ENCODE peak calls at places on chromosomes 6 and 20, in ten cellular contexts. Z is aorta; Y is astrocyte; O is neural progenitor cell; D is CD4-positive, alpha-beta T cell; G is uterus; J is body of pancreas; L is psoas muscle; V is HepG2; C is brain microvascular endothelial cell. N is an unnamed sample.

GRCh38 chr6:21826031-21826430 is 232.5 kb downstream of the SOX4 start:
- DNase-seq in L (no peak), J (no peak), D (no peak), G (no peak), Y (peak), O (peak), C (peak), V (peak), Z (no peak), N (no peak)

GRCh38 chr6:128491643-128492206 is 28.7 kb downstream of the PTPRK start:
- DNase-seq in C (peak), Y (peak), Z (no peak), G (peak), J (peak), O (peak), V (no peak), D (no peak), L (no peak), N (no peak)

GRCh38 chr6:25027221-25027916 is 91.6 kb upstream of the RIPOR2 start:
- DNase-seq in C (no peak), V (no peak), G (no peak), O (no peak), D (peak), L (no peak), Z (no peak), Y (no peak), J (no peak), N (no peak)

GRCh38 chr20:40511478-40511877 is 177.6 kb downstream of the MAFB start:
- DNase-seq in G (no peak), C (peak), V (no peak), J (no peak), L (peak), Y (peak), D (no peak), O (no peak), Z (no peak), N (no peak)

GRCh38 chr6:11460001-11460668 is 77.4 kb upstream of the TMEM170B start:
- DNase-seq in L (no peak), O (no peak), Z (no peak), D (no peak), C (peak), V (no peak), J (no peak), Y (peak), G (no peak), N (no peak)

GRCh38 chr20:55488593-55488992 is 516.7 kb downstream of the CBLN4 start:
- DNase-seq in C (no peak), O (no peak), V (no peak), Y (no peak), D (no peak), Z (no peak), J (no peak), L (no peak), G (no peak), N (no peak)

GRCh38 chr20:17536944-17537444 is 5.8 kb upstream of the BFSP1 start:
- DNase-seq in L (peak), O (peak), D (peak), J (peak), Y (peak), G (peak), V (peak), Z (peak), C (peak), N (peak)

GRCh38 chr6:159074120-159074684 is 29.4 kb upstream of the TAGAP start:
- DNase-seq in L (no peak), Z (no peak), C (peak), J (no peak), G (no peak), O (peak), D (no peak), Y (peak), V (no peak), N (no peak)

GRCh38 chr6:53128842-53129241 is 19.8 kb downstream of the GCM1 start:
- DNase-seq in O (no peak), Y (peak), Z (no peak), J (no peak), D (no peak), C (no peak), V (no peak), G (no peak), L (no peak), N (no peak)

DNA sequence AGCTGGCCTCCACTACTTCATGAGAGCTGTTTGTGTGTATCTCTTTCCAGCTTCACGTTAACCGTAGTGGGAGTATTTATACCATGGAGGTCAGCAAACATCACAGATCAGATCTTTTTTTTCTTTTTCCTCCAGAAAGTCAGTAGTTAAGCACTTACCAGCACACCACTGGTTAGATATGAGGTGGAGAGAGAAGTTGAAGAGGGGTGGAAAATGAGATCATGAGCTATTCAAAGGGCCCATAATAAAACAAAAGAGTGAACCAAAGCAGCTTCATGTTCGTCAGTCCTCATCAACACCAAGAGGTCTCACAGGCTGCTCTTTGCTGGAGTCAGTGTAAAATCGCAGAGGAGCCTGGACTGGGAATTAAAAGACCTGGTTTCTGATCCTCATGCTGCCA is 125.1 kb upstream of the SGK1 start:
- DNase-seq in J (no peak), C (no peak), Z (no peak), G (no peak), L (no peak), V (no peak), Y (no peak), O (no peak), D (no peak), N (no peak)
- H3K27ac ChIP-seq in J (no peak), C (no peak), Z (no peak), G (no peak), L (no peak), V (no peak), Y (no peak), O (no peak), D (no peak), N (peak)

GRCh38 chr20:48191200-48191599 is 405.9 kb upstream of the SULF2 start:
- DNase-seq in C (no peak), D (no peak), G (no peak), L (no peak), O (no peak), J (no peak), Z (no peak), Y (peak), V (no peak), N (no peak)
- H3K27ac ChIP-seq in C (no peak), D (no peak), G (no peak), L (no peak), O (no peak), J (no peak), Z (no peak), Y (no peak), V (no peak), N (no peak)

GRCh38 chr6:37202788-37203491 is 33.0 kb downstream of the PIM1 start:
- DNase-seq in V (no peak), Y (no peak), Z (no peak), J (no peak), D (no peak), C (no peak), G (no peak), O (no peak), L (no peak), N (no peak)

GRCh38 chr6:37205997-37206340 is 36.0 kb downstream of the PIM1 start:
- DNase-seq in L (no peak), J (no peak), Z (no peak), G (no peak), V (no peak), Y (no peak), D (no peak), C (no peak), O (no peak), N (no peak)

GRCh38 chr6:37204014-37204751 is 34.2 kb downstream of the PIM1 start:
- DNase-seq in Y (peak), D (no peak), Z (no peak), L (no peak), G (peak), C (no peak), J (peak), O (no peak), V (peak), N (no peak)

GRCh38 chr6:37206674-37207073 is 36.7 kb downstream of the PIM1 start:
- DNase-seq in Y (no peak), G (no peak), O (no peak), V (no peak), D (no peak), C (no peak), L (no peak), J (no peak), Z (no peak), N (no peak)

DNA sequence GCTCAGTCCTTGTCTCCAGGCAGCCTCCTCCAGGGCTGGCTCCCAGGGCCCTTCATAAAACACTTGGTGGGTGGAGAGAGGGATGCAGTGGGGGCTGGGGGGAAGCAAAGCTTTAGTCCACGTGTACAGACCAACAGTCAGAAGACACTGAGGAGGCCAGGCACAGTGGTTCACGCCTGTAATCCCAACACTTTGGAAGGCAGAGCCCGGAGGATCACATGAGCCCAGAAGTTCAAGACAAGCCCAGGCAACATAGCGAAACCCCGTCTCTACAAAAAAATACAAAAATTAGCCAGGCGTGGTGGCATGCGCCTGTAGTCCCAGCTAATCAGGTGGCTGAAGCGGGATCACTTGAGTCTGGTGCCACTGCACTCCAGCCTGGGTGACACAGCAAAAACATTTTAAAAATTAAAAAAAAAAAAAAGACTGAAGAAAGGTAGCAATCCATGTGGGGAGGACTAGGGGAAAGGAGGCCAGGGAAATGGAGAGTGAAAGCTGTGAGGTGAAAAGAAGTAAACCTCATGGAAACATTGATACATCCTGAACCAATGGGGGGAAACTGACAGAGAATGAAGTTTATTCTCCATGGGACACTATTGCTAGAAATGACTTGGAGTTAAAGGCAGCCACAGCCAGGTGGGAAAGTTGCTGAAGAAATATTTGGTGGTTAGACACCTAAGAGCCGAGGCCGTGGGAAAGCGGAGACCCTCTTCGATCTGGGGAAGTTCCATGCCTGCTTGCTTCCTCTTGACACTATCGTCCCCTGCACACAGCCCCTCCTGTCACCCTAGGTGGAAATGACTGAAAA is 35.4 kb downstream of the PIM1 start:
- DNase-seq in C (no peak), J (no peak), D (no peak), Y (no peak), V (no peak), G (no peak), L (no peak), Z (no peak), O (no peak), N (no peak)
- H3K27ac ChIP-seq in C (no peak), J (no peak), D (no peak), Y (no peak), V (no peak), G (no peak), L (no peak), Z (no peak), O (no peak), N (no peak)

GRCh38 chr20:60486345-60486744 is 528.1 kb downstream of the CDH26 start:
- DNase-seq in J (no peak), O (no peak), V (no peak), Y (no peak), Z (no peak), C (no peak), L (no peak), G (no peak), D (no peak), N (no peak)

GRCh38 chr20:60483371-60483770 is 525.1 kb downstream of the CDH26 start:
- DNase-seq in L (no peak), Z (no peak), O (no peak), Y (no peak), G (no peak), J (no peak), C (no peak), D (no peak), V (no peak), N (no peak)

GRCh38 chr20:60484316-60484715 is 526.1 kb downstream of the CDH26 start:
- DNase-seq in D (no peak), Z (no peak), J (no peak), G (no peak), O (no peak), Y (no peak), L (no peak), V (no peak), C (no peak), N (no peak)

GRCh38 chr20:60482609-60483008 is 524.4 kb downstream of the CDH26 start:
- DNase-seq in D (no peak), C (no peak), L (no peak), O (no peak), Y (no peak), J (no peak), V (no peak), Z (no peak), G (no peak), N (no peak)

DNA sequence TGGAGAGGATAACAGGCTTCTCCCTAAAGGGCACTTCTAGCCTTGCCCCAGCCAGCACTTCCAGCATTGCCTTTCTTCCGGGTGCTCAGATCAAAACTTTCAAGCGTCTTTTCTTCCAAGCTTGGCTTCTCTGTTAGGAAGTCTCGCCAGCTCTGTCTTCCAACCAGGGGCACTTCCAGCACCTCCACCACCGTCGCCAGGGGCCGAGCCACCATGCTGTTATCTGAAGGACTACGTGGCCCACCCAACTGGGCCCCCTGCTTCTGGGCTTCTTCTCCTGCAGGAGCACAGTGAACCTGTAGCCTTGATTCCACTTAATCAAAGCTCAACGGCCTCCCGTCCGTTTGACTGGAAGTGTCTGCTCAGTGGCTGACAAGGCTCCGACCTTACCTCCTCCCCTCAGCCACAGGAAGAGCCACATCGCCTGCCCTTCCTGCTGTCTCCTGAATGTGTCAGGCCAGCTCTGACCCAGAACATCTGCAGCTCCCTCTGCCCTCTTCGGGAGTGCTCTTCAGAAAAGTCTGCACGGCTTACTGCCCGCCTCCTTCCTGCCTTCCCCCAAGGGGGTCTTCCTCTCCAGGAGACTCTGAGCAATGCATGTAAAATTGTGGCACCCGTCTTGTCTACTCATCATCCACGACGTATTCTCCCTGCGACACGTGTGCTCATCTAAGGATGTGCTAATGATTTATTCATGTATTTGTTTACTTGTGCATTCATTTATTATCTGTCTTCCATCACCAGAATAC is 527.0 kb downstream of the CDH26 start:
- DNase-seq in C (no peak), Y (no peak), G (no peak), O (no peak), V (no peak), J (no peak), Z (no peak), L (no peak), D (no peak), N (no peak)
- H3K27ac ChIP-seq in C (no peak), Y (no peak), G (no peak), O (no peak), V (no peak), J (no peak), Z (no peak), L (no peak), D (no peak), N (no peak)

GRCh38 chr6:150252714-150253444 is 110.0 kb downstream of the PPP1R14C start:
- DNase-seq in V (no peak), Y (peak), C (no peak), D (no peak), Z (no peak), O (no peak), J (no peak), G (no peak), L (no peak), N (no peak)
- H3K27ac ChIP-seq in V (no peak), Y (no peak), C (no peak), D (no peak), Z (no peak), O (no peak), J (no peak), G (no peak), L (peak), N (no peak)

GRCh38 chr6:56536536-56536935 is 106.2 kb downstream of the DST start:
- DNase-seq in L (no peak), C (no peak), J (no peak), G (no peak), Z (no peak), V (no peak), O (no peak), Y (peak), D (no peak), N (no peak)

GRCh38 chr6:56539503-56540105 is 103.1 kb downstream of the DST start:
- DNase-seq in L (no peak), Z (no peak), Y (no peak), G (no peak), O (no peak), J (no peak), C (no peak), D (no peak), V (no peak), N (no peak)

GRCh38 chr6:56538851-56539250 is 103.8 kb downstream of the DST start:
- DNase-seq in G (no peak), Y (no peak), O (no peak), J (no peak), V (no peak), Z (no peak), L (no peak), D (no peak), C (no peak), N (no peak)

GRCh38 chr6:56535626-56536025 is 107.1 kb downstream of the DST start:
- DNase-seq in D (no peak), J (no peak), C (no peak), O (no peak), L (no peak), Z (no peak), V (no peak), Y (no peak), G (no peak), N (no peak)

GRCh38 chr6:56537223-56537770 is 105.4 kb downstream of the DST start:
- DNase-seq in L (no peak), J (no peak), G (no peak), O (no peak), V (no peak), Z (no peak), D (no peak), Y (no peak), C (no peak), N (no peak)
- H3K27ac ChIP-seq in L (no peak), J (no peak), G (peak), O (no peak), V (no peak), Z (no peak), D (no peak), Y (peak), C (no peak), N (no peak)

DNA sequence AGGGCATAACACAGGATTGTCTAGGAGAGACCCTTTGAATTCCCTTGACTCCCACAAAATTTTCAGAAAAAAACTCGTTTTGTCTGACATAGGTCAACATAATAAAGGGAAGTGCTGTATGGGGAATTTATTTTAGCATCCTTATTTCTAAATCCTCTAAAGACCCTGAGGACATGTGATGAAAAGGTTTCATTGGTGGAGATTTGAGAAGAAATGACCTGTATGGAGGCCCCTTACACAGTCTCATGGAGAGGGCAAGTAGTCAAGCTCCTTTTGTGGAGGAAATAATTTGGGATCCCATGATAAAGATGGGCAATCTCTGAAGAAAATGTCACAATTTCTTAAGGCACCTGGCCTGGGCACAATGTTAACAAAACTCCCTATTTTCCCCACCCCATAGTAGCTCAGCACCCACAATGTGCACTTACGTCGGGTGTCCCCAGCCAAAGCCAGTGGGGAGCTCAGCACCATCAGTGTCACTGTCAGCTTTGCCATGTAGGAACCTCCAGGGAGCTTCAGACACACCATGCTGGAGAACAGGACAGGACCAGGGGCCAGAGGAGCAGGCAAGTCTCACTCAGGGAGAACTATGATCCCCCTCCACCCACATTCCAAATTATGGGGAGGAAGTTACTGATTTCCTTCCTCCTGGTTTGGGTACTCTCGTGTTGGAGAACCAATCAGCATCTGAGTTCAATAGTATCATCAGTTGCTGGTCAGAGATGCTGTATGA is at the start of gene HLA-DRB5:
- DNase-seq in C (no peak), L (peak), G (peak), D (no peak), J (peak), Y (no peak), V (no peak), Z (no peak), O (no peak), N (no peak)
- H3K27ac ChIP-seq in C (no peak), L (no peak), G (no peak), D (no peak), J (no peak), Y (no peak), V (no peak), Z (no peak), O (no peak), N (no peak)

DNA sequence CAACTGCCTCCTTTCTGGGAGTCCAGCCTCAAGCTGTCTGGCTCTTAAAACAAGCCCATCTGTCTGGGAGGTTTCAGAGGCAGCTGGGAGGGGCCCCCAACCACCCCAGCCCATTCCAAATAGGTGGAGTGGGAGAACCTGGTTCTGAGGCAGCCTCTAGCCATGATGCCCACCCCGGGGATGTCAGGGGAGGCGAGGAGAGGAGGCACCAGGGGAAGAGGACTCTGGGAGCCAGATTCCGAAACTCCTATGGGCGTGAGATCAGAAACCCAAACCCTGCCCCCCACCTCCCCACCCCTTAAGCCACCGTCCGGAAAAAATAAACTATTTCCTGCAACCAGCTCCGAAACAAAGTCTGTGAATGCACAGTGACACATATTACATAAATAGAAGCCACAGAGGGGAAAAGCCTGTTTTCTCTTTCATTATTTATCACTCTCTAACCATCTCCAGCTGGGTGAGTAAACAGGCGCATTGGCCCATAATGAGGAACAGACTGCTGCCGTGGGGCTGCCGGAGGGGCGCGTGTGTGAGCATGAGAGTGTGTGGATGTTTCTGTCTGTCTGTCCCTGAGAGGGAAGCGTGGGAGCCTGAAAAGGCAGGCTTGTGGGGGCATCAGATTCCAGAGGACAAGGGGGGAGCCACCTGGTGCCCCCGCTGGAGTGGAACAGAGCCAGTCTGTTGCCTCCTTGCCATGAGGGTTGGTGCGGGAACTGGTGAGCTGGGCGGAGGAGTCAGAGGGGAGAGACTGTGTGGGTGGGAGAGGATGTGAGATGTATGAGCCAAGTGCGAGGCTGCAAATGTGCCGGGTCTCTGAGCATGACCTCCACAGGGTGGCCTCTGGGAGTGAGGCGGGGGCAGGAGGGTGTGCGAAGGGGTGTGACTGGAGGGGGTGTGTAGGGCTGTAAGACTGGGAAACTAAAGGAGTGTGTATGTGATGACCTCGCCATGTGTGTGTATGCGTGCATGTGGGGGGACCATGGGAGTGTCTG is 14.3 kb upstream of the FOXP4 start:
- DNase-seq in J (no peak), Y (peak), C (peak), D (peak), L (no peak), O (no peak), V (no peak), G (peak), Z (no peak), N (no peak)
- H3K27ac ChIP-seq in J (no peak), Y (no peak), C (no peak), D (no peak), L (no peak), O (no peak), V (no peak), G (peak), Z (no peak), N (no peak)